ENCODE peak calls at places on chromosomes 13 and 19, in four cellular contexts. K, J, Q and W are unnamed samples.

GRCh38 chr19:9413240-9413954 is 22.0 kb downstream of the ZNF266 start:
- DNase-seq in J (no peak), Q (no peak), K (no peak), W (no peak)

GRCh38 chr13:111639994-111640393 is 319.6 kb downstream of the TEX29 start:
- DNase-seq in K (no peak), J (no peak), Q (no peak), W (no peak)

GRCh38 chr13:110877737-110878136 is 37.1 kb downstream of the ANKRD10 start:
- DNase-seq in K (no peak), Q (no peak), J (no peak), W (no peak)

GRCh38 chr13:111317571-111318360 is 2.7 kb upstream of the TEX29 start:
- DNase-seq in Q (no peak), K (no peak), J (no peak), W (no peak)

GRCh38 chr19:11191273-11191755 is 6.0 kb downstream of the KANK2 start:
- DNase-seq in Q (no peak), K (no peak), J (no peak), W (peak; percentile 84)

GRCh38 chr19:56671613-56671994 is at the start of gene ZNF835:
- DNase-seq in K (peak; percentile 28), J (no peak), Q (peak; percentile 39), W (no peak)

GRCh38 chr13:113741101-113741731 is 17.8 kb upstream of the TMEM255B start:
- DNase-seq in K (no peak), J (no peak), Q (no peak), W (no peak)

GRCh38 chr19:44499559-44499958 is 763 bp downstream of the ZNF180 start:
- DNase-seq in Q (no peak), K (no peak), J (no peak), W (no peak)

GRCh38 chr19:8614455-8614854 is 3.9 kb upstream of the ADAMTS10 start:
- DNase-seq in J (no peak), Q (no peak), K (no peak), W (no peak)

GRCh38 chr19:46704379-46705076 is 12.4 kb downstream of the PRKD2 start:
- DNase-seq in K (no peak), J (peak; percentile 85), Q (peak; percentile 87), W (peak; percentile 44)

GRCh38 chr19:39432677-39433025 is 3.1 kb downstream of the RPS16 start:
- DNase-seq in K (no peak), Q (no peak), J (no peak), W (no peak)

GRCh38 chr19:47651691-47652090 is 42.8 kb downstream of the BICRA start:
- DNase-seq in J (no peak), Q (no peak), K (no peak), W (no peak)

GRCh38 chr19:55623130-55623868 is 1.1 kb downstream of the ZNF784 start:
- DNase-seq in Q (no peak), J (no peak), K (no peak), W (no peak)

GRCh38 chr13:36973621-36974268 is 25.4 kb downstream of the ALG5 start:
- DNase-seq in K (no peak), J (no peak), Q (no peak), W (no peak)

GRCh38 chr13:105774739-105775460 is 760.6 kb downstream of the EFNB2 start:
- DNase-seq in Q (no peak), K (no peak), J (no peak), W (no peak)

GRCh38 chr13:50529154-50529882 is 314.2 kb downstream of the DLEU7 start:
- DNase-seq in J (no peak), Q (no peak), K (no peak), W (peak; percentile 22)

GRCh38 chr13:19586904-19587634 is 25.7 kb upstream of the TPTE2 start:
- DNase-seq in K (no peak), Q (peak; percentile 50), J (peak; percentile 32), W (no peak)

GRCh38 chr19:47438793-47439220 is 19.5 kb upstream of the MEIS3 start:
- DNase-seq in Q (no peak), K (no peak), J (no peak), W (no peak)

GRCh38 chr13:73390100-73390499 is 331.3 kb downstream of the KLF5 start:
- DNase-seq in Q (no peak), J (no peak), K (no peak), W (no peak)

GRCh38 chr19:3868770-3869456 is at the start of gene ZFR2:
- DNase-seq in J (no peak), Q (no peak), K (no peak), W (no peak)

GRCh38 chr19:27974082-27974513 is 1238.9 kb downstream of the UQCRFS1 start:
- DNase-seq in J (no peak), Q (no peak), K (no peak), W (no peak)

GRCh38 chr19:17097593-17098126 is 22.1 kb downstream of the MYO9B start:
- DNase-seq in K (no peak), Q (no peak), J (no peak), W (peak; percentile 57)

GRCh38 chr13:112510002-112510780 is 77.8 kb downstream of the TUBGCP3 start:
- DNase-seq in K (no peak), J (no peak), Q (no peak), W (peak; percentile 69)

GRCh38 chr13:93190006-93190405 is 36.6 kb upstream of the GPC6 start:
- DNase-seq in K (no peak), Q (no peak), J (no peak), W (no peak)

GRCh38 chr13:36154567-36155231 is 23.5 kb upstream of the DCLK1 start:
- DNase-seq in J (no peak), Q (no peak), K (no peak), W (no peak)

GRCh38 chr19:19657397-19657783 is 6.1 kb downstream of the ATP13A1 start:
- DNase-seq in Q (no peak), J (peak; percentile 3), K (no peak), W (peak; percentile 0)

GRCh38 chr19:8468761-8469458 is 24.1 kb downstream of the HNRNPM start:
- DNase-seq in J (no peak), Q (no peak), K (no peak), W (no peak)

GRCh38 chr13:50990540-50991506 is 81.2 kb downstream of the RNASEH2B start:
- DNase-seq in K (no peak), Q (no peak), J (no peak), W (no peak)

GRCh38 chr13:32081591-32081990 is 50.0 kb downstream of the FRY start:
- DNase-seq in Q (no peak), K (no peak), J (no peak), W (no peak)

GRCh38 chr19:1289395-1290244 is 3.9 kb downstream of the EFNA2 start:
- DNase-seq in J (no peak), K (no peak), Q (no peak), W (no peak)

GRCh38 chr13:113121928-113122420 is 625 bp upstream of the F10 start:
- DNase-seq in K (no peak), Q (no peak), J (no peak), W (no peak)

GRCh38 chr13:75258159-75258782 is 223.7 kb downstream of the TBC1D4 start:
- DNase-seq in Q (no peak), K (no peak), J (no peak), W (no peak)

GRCh38 chr13:49265822-49266221 is 18.1 kb downstream of the CDADC1 start:
- DNase-seq in J (no peak), K (no peak), Q (no peak), W (no peak)

GRCh38 chr19:20315543-20315942 is 148.5 kb downstream of the ZNF486 start:
- DNase-seq in K (no peak), Q (no peak), J (no peak), W (no peak)

GRCh38 chr19:18589380-18590272 is 1.0 kb downstream of the REX1BD start:
- DNase-seq in J (no peak), K (no peak), Q (no peak), W (no peak)
- TF ChIP-seq POLR2A in J (no peak), K (no peak), Q (no peak), W (no peak)

GRCh38 chr19:35271546-35271945 is 2.8 kb downstream of the USF2 start:
- DNase-seq in K (no peak), J (no peak), Q (no peak), W (no peak)

GRCh38 chr19:35267818-35268545 is 780 bp upstream of the USF2 start:
- DNase-seq in J (peak; percentile 97), Q (peak; percentile 97), K (no peak), W (peak; percentile 95)

GRCh38 chr19:35270381-35270811 is 1.6 kb downstream of the USF2 start:
- DNase-seq in Q (no peak), J (no peak), K (no peak), W (no peak)

GRCh38 chr19:35268546-35269424 is at the start of gene USF2:
- DNase-seq in Q (peak; percentile 78), K (no peak), J (peak; percentile 69), W (peak; percentile 95)

GRCh38 chr19:35269425-35270117 is 809 bp downstream of the USF2 start:
- DNase-seq in Q (peak; percentile 81), K (no peak), J (peak; percentile 72), W (peak; percentile 94)
- TF ChIP-seq POLR2A in Q (no peak), K (no peak), J (no peak), W (no peak)

GRCh38 chr19:41363371-41363752 is 587 bp downstream of the B9D2 start:
- DNase-seq in Q (no peak), J (no peak), K (no peak), W (no peak)

GRCh38 chr19:41366089-41366488 is 2.1 kb upstream of the B9D2 start:
- DNase-seq in K (no peak), J (no peak), Q (no peak), W (no peak)

GRCh38 chr19:41364546-41365391 is 820 bp upstream of the B9D2 start:
- DNase-seq in K (no peak), Q (no peak), J (no peak), W (no peak)

GRCh38 chr19:41362143-41362847 is 1.7 kb downstream of the B9D2 start:
- DNase-seq in J (no peak), K (no peak), Q (no peak), W (no peak)

GRCh38 chr19:41363753-41364545 is at the start of gene B9D2:
- DNase-seq in J (peak; percentile 89), Q (peak; percentile 83), K (peak; percentile 93), W (peak; percentile 94)
- TF ChIP-seq POLR2A in J (peak; percentile 86), Q (peak; percentile 83), K (peak; percentile 64), W (peak; percentile 75)

DNA sequence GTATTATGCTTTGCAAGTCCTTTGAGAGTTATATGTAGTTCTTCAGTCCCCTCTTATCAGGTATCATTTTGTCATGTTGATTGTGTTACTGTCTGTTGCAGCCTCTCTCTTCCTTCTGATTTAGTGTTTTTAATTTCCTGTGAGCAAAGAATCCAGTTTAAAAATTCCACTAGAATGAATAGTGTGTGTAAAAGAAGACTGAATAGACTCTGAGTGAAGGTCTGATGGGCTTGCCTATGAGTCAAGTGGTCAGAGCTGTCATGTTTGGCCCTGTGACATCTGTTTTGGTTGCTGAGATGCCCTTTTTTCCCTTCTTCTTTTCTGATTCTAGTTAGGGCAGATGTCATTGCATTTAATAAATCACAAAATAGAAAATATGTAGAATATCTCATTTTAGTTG is 23.3 kb upstream of the KCTD4 start:
- DNase-seq in K (no peak), Q (no peak), J (no peak), W (no peak)
- TF ChIP-seq POLR2A in K (no peak), Q (no peak), J (no peak), W (no peak)

GRCh38 chr19:34480971-34481821 is at the start of gene WTIP:
- DNase-seq in J (no peak), K (no peak), Q (no peak), W (peak; percentile 77)
- TF ChIP-seq POLR2A in J (no peak), K (no peak), Q (no peak), W (peak; percentile 69)

GRCh38 chr19:49640113-49640898 is at the start of gene RRAS:
- DNase-seq in K (peak; percentile 99), Q (peak; percentile 98), J (peak; percentile 96), W (peak; percentile 99)
- TF ChIP-seq POLR2A in K (peak; percentile 81), Q (peak; percentile 84), J (peak; percentile 86), W (peak; percentile 53)